ENCODE peak calls at places on chromosomes 5 and 9, in nine cellular contexts. L is lower lobe of right lung, O is cardiac fibroblast, Z is heart right ventricle, T is HFF-Myc, Y is fibroblast of mammary gland, F is lower leg skin, Q is fibroblast of the aortic adventitia, A is foreskin fibroblast. W is an unnamed sample.
A peak's percentile ranks its signal among the peaks of the same experiment; 100 is the strongest.

GRCh38 chr5:32753765-32754164 is 42.6 kb downstream of the NPR3 start:
- DNase-seq in L (no peak), O (peak; percentile 45), Z (no peak), T (no peak), Y (peak; percentile 41), F (no peak), Q (peak; percentile 37), A (peak; percentile 52), W (peak; percentile 16)

GRCh38 chr9:68540712-68541535 is at the start of gene TMEM252:
- DNase-seq in L (no peak), O (no peak), Z (no peak), T (no peak), Y (no peak), F (no peak), Q (no peak), A (no peak), W (no peak)

GRCh38 chr5:82396871-82397514 is 118.8 kb upstream of the RPS23 start:
- DNase-seq in L (peak; percentile 61), O (peak; percentile 100), Z (peak; percentile 60), T (peak; percentile 97), Y (peak; percentile 99), F (peak; percentile 93), Q (peak; percentile 100), A (peak; percentile 99), W (peak; percentile 99)

GRCh38 chr5:150542933-150543445 is 35.1 kb downstream of the NDST1 start:
- DNase-seq in L (no peak), O (no peak), Z (no peak), T (no peak), Y (no peak), F (peak; percentile 81), Q (no peak), A (no peak), W (no peak)

GRCh38 chr9:130331573-130331972 is 66.0 kb downstream of the HMCN2 start:
- DNase-seq in L (no peak), O (peak; percentile 41), Z (peak; percentile 77), T (peak; percentile 69), Y (peak; percentile 80), F (no peak), Q (peak; percentile 70), A (peak; percentile 32), W (peak; percentile 3)

GRCh38 chr9:3880851-3881250 is 355.1 kb upstream of the RFX3 start:
- DNase-seq in L (no peak), O (peak; percentile 98), Z (no peak), T (no peak), Y (peak; percentile 99), F (no peak), Q (peak; percentile 93), A (peak; percentile 84), W (peak; percentile 94)

GRCh38 chr5:170329524-170329923 is 31.9 kb upstream of the LCP2 start:
- DNase-seq in L (no peak), O (no peak), Z (no peak), T (no peak), Y (no peak), F (no peak), Q (no peak), A (no peak), W (no peak)

GRCh38 chr5:172771439-172772111 is 580 bp upstream of the DUSP1 start:
- DNase-seq in L (no peak), O (peak; percentile 74), Z (no peak), T (no peak), Y (no peak), F (no peak), Q (peak; percentile 70), A (peak; percentile 78), W (no peak)

GRCh38 chr5:140242099-140242498 is 60.8 kb downstream of the PFDN1 start:
- DNase-seq in L (no peak), O (no peak), Z (no peak), T (no peak), Y (peak; percentile 37), F (no peak), Q (no peak), A (no peak), W (no peak)

DNA sequence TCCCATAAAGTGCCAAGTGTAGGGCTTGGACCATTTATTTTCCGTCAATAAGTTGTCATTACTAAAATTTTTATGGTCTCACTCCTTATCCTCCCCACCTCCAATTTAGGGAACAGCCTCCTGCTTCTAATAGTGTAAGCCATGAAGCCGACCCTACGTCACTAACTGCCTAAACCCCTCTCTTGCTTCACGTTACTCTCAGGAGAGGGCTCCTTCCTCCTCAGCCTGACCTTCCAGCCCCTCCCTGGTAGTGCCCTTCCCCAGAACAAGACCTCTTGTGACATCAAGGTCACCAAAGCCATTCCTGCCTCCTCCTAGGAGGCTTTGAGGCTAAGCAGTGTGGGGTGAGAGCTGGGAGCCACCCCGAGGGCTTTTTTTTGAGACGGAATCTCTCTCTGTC is 2.2 kb upstream of the CDK9 start:
- DNase-seq in L (no peak), O (no peak), Z (no peak), T (no peak), Y (no peak), F (no peak), Q (no peak), A (no peak), W (no peak)
- H3K4me3 ChIP-seq in L (no peak overlapping the region), O (no peak overlapping the region), Z (no peak overlapping the region), T (no peak overlapping the region), Y (no peak overlapping the region), F (no peak overlapping the region), Q (no peak overlapping the region), A (no peak overlapping the region), W (no peak overlapping the region)

GRCh38 chr9:100098241-100098886 is 436 bp downstream of the ERP44 start:
- DNase-seq in L (peak; percentile 66), O (peak; percentile 59), Z (peak; percentile 33), T (peak; percentile 15), Y (peak; percentile 55), F (peak; percentile 87), Q (peak; percentile 50), A (peak; percentile 61), W (no peak)
- TF ChIP-seq CTCF in L (no peak), O (no peak), Z (no peak), T (no peak), Y (no peak), F (no peak), Q (no peak), A (no peak), W (no peak)

GRCh38 chr5:167658890-167659289 is 632.6 kb upstream of the WWC1 start:
- DNase-seq in L (no peak), O (no peak), Z (no peak), T (no peak), Y (no peak), F (no peak), Q (no peak), A (no peak), W (no peak)
- H3K4me3 ChIP-seq in L (no peak overlapping the region), O (no peak overlapping the region), Z (no peak overlapping the region), T (no peak overlapping the region), Y (no peak overlapping the region), F (no peak overlapping the region), Q (no peak overlapping the region), A (no peak overlapping the region), W (no peak overlapping the region)

DNA sequence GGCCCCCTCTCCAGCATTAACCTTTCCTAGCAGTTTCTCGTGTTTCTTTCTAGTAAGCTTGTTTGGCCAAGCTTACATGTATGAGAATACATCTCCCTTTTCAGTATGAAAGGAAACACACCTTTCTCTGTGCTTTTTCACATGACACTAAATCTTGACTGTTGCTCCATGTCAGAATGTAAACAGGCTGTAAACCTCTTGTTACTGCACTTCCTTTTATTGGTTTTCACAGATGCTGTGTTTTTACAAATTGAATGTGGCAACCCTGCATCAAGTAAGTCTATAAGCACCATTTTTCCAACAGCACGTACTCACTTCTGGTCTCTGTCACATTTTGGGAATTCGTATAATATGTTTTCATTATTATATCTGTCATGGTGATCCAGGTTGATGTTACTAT is 2.2 kb upstream of the CANX start:
- DNase-seq in L (no peak), O (no peak), Z (no peak), T (no peak), Y (no peak), F (no peak), Q (no peak), A (no peak), W (no peak)
- TF ChIP-seq CTCF in L (no peak), O (no peak), Z (no peak), T (no peak), Y (no peak), F (no peak), Q (no peak), A (no peak), W (no peak)

DNA sequence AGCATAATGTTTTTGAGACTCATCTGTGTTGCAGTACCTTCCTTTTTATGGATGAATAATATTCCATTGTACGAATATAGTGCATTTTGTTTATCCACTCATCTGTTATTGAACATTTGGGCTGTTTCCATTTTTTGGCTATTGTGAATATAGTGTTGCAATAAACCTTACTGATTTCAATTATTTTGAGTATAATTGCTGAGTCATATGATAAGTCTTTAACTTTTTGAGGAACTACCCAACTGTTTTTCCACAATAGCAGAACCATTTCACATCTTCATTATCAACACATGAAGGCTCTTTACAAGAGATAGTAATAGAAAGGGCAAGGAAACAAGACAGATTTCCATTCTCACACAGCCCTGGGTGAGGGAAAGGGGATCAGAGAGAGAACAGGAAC is 329.2 kb downstream of the RAB3C start:
- DNase-seq in L (no peak), O (no peak), Z (no peak), T (no peak), Y (no peak), F (no peak), Q (no peak), A (no peak), W (no peak)
- H3K4me3 ChIP-seq in L (no peak overlapping the region), O (no peak overlapping the region), Z (no peak overlapping the region), T (no peak overlapping the region), Y (no peak overlapping the region), F (no peak overlapping the region), Q (no peak overlapping the region), A (no peak overlapping the region), W (no peak overlapping the region)

DNA sequence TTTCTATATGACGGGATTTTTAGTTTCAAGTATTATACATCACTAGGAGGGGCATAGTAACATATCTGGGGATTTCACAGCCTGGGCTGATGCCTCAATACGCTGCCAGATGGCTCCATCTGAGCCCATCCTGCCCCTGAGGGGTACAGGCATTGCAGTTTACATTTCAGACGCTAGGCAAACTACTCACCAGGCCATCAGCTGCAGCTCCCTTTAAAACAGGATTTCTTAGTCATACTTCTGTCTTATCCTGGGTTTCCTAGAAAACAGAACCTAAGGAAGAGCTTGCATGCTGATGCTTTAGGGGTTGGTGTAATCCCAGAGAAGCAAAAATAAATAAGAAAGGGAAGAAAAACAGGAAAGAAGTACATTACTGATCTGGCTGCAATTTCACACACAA is 372.8 kb upstream of the PIK3R1 start:
- DNase-seq in L (no peak), O (peak; percentile 22), Z (no peak), T (peak; percentile 11), Y (peak; percentile 12), F (no peak), Q (peak; percentile 11), A (peak; percentile 62), W (peak; percentile 3)
- TF ChIP-seq CTCF in L (no peak), O (peak; percentile 38), Z (no peak), T (peak; percentile 40), Y (no peak), F (no peak), Q (peak; percentile 12), A (peak; percentile 40), W (peak; percentile 43)